ENCODE peak calls at places on chromosome 9, in four cellular contexts. One of them, this sample, is unnamed.

GRCh38 chr9:80878556-80878955 is 810.8 kb downstream of the TLE1 start:
- DNase-seq in right lobe of liver: no peak
- DNase-seq in foreskin fibroblast: peak
- DNase-seq in CD8-positive, alpha-beta T cell: no peak
- DNase-seq in this sample: no peak

GRCh38 chr9:109599131-109599530 is 101.0 kb upstream of the PTPN3 start:
- DNase-seq in foreskin fibroblast: no peak
- DNase-seq in CD8-positive, alpha-beta T cell: no peak
- DNase-seq in right lobe of liver: no peak
- DNase-seq in this sample: no peak

GRCh38 chr9:136439550-136440408 is at the start of gene INPP5E:
- DNase-seq in CD8-positive, alpha-beta T cell: peak
- DNase-seq in right lobe of liver: peak
- DNase-seq in foreskin fibroblast: peak
- DNase-seq in this sample: peak

GRCh38 chr9:124468061-124468740 is 17.9 kb downstream of the ADGRD2 start:
- DNase-seq in right lobe of liver: peak
- DNase-seq in foreskin fibroblast: no peak
- DNase-seq in CD8-positive, alpha-beta T cell: no peak
- DNase-seq in this sample: no peak

GRCh38 chr9:116697341-116697740 is 10.2 kb downstream of the TRIM32 start:
- DNase-seq in foreskin fibroblast: peak
- DNase-seq in CD8-positive, alpha-beta T cell: no peak
- DNase-seq in right lobe of liver: no peak
- DNase-seq in this sample: peak

GRCh38 chr9:37338218-37338617 is 84.3 kb upstream of the GRHPR start:
- DNase-seq in right lobe of liver: no peak
- DNase-seq in CD8-positive, alpha-beta T cell: no peak
- DNase-seq in foreskin fibroblast: no peak
- DNase-seq in this sample: no peak

GRCh38 chr9:134707031-134707680 is 65.6 kb downstream of the COL5A1 start:
- DNase-seq in foreskin fibroblast: peak
- DNase-seq in CD8-positive, alpha-beta T cell: no peak
- DNase-seq in right lobe of liver: no peak
- DNase-seq in this sample: peak

GRCh38 chr9:132670816-132671371 is 630 bp downstream of the GTF3C4 start:
- DNase-seq in right lobe of liver: peak
- DNase-seq in foreskin fibroblast: peak
- DNase-seq in CD8-positive, alpha-beta T cell: peak
- DNase-seq in this sample: peak

GRCh38 chr9:75378036-75378435 is 289.7 kb downstream of the OSTF1 start:
- DNase-seq in right lobe of liver: no peak
- DNase-seq in foreskin fibroblast: no peak
- DNase-seq in CD8-positive, alpha-beta T cell: no peak
- DNase-seq in this sample: no peak

GRCh38 chr9:110763568-110763967 is 95.0 kb downstream of the MUSK start:
- DNase-seq in right lobe of liver: no peak
- DNase-seq in foreskin fibroblast: no peak
- DNase-seq in CD8-positive, alpha-beta T cell: no peak
- DNase-seq in this sample: no peak

GRCh38 chr9:121569266-121569648 is 69.6 kb upstream of the GGTA1 start:
- DNase-seq in CD8-positive, alpha-beta T cell: no peak
- DNase-seq in foreskin fibroblast: no peak
- DNase-seq in right lobe of liver: no peak
- DNase-seq in this sample: no peak

GRCh38 chr9:121566401-121567141 is 66.9 kb upstream of the GGTA1 start:
- DNase-seq in CD8-positive, alpha-beta T cell: no peak
- DNase-seq in foreskin fibroblast: peak
- DNase-seq in right lobe of liver: no peak
- DNase-seq in this sample: peak

GRCh38 chr9:121568101-121568460 is 68.4 kb upstream of the GGTA1 start:
- DNase-seq in foreskin fibroblast: no peak
- DNase-seq in right lobe of liver: no peak
- DNase-seq in CD8-positive, alpha-beta T cell: no peak
- DNase-seq in this sample: no peak

GRCh38 chr9:121567142-121568100 is 67.8 kb upstream of the GGTA1 start:
- DNase-seq in right lobe of liver: no peak
- DNase-seq in foreskin fibroblast: peak
- DNase-seq in CD8-positive, alpha-beta T cell: no peak
- DNase-seq in this sample: no peak

GRCh38 chr9:121568541-121569265 is 69.1 kb upstream of the GGTA1 start:
- DNase-seq in foreskin fibroblast: no peak
- DNase-seq in right lobe of liver: no peak
- DNase-seq in CD8-positive, alpha-beta T cell: no peak
- DNase-seq in this sample: peak
- H3K4me3 ChIP-seq in foreskin fibroblast: no peak
- H3K4me3 ChIP-seq in right lobe of liver: no peak
- H3K4me3 ChIP-seq in CD8-positive, alpha-beta T cell: no peak
- H3K4me3 ChIP-seq in this sample: no peak

GRCh38 chr9:12813533-12813932 is 38.7 kb downstream of the LURAP1L start:
- DNase-seq in CD8-positive, alpha-beta T cell: no peak
- DNase-seq in right lobe of liver: no peak
- DNase-seq in foreskin fibroblast: no peak
- DNase-seq in this sample: no peak

GRCh38 chr9:12815895-12816294 is 41.1 kb downstream of the LURAP1L start:
- DNase-seq in CD8-positive, alpha-beta T cell: no peak
- DNase-seq in foreskin fibroblast: peak
- DNase-seq in right lobe of liver: no peak
- DNase-seq in this sample: peak

GRCh38 chr9:12814877-12815237 is 40.0 kb downstream of the LURAP1L start:
- DNase-seq in right lobe of liver: no peak
- DNase-seq in foreskin fibroblast: no peak
- DNase-seq in CD8-positive, alpha-beta T cell: no peak
- DNase-seq in this sample: no peak

GRCh38 chr9:12812710-12813109 is 37.9 kb downstream of the LURAP1L start:
- DNase-seq in foreskin fibroblast: no peak
- DNase-seq in CD8-positive, alpha-beta T cell: no peak
- DNase-seq in right lobe of liver: no peak
- DNase-seq in this sample: no peak

DNA sequence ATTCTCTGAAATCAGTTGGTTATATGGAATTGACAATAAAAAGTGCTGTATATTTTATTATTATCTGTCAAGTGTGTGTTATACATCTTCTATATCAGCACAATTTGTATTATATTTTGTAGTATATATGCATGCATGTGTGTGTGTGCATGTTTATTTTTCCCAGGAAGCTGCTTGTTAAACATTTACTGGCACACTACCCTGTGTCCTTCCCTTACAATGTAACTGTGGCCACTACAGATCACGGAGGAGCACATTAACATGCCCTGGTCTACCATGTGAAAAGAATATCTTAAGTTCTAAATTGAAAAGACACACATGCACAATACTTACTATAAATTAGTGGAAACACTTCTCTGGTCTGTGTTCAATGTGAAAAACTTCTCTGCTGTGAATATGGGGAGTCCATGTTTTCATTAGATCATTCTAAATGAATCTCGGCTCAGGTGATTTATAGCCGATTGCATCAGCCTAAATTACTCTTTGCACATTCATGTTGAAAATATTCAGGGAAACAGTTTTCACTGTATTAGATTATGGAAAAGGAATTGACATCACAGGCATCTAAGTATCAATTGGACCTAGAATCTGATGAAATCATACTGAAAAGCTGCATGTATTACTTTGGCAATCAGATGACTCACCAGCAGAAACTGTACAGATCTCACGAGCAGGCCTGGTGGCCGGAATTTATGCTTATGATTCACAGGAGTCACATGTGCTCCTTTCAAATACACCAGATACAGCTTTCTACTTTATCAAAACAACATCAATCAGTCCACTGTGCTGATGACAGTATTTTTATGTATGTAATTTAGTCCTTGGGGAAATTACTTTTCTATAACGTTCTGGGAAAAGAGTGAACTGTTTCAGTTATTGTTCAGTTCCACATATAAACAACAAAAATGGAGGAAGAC is 39.4 kb downstream of the LURAP1L start:
- DNase-seq in CD8-positive, alpha-beta T cell: no peak
- DNase-seq in right lobe of liver: no peak
- DNase-seq in foreskin fibroblast: peak
- DNase-seq in this sample: peak
- TF ChIP-seq CTCF in CD8-positive, alpha-beta T cell: no peak
- TF ChIP-seq CTCF in right lobe of liver: no peak
- TF ChIP-seq CTCF in foreskin fibroblast: peak
- TF ChIP-seq CTCF in this sample: peak

GRCh38 chr9:137451976-137452760 is 7.0 kb downstream of the NSMF start:
- DNase-seq in right lobe of liver: peak
- DNase-seq in CD8-positive, alpha-beta T cell: no peak
- DNase-seq in foreskin fibroblast: no peak
- DNase-seq in this sample: no peak

GRCh38 chr9:137453643-137454081 is 5.5 kb downstream of the NSMF start:
- DNase-seq in foreskin fibroblast: peak
- DNase-seq in CD8-positive, alpha-beta T cell: peak
- DNase-seq in right lobe of liver: peak
- DNase-seq in this sample: peak

GRCh38 chr9:137454506-137455360 is 4.4 kb downstream of the NSMF start:
- DNase-seq in CD8-positive, alpha-beta T cell: no peak
- DNase-seq in right lobe of liver: peak
- DNase-seq in foreskin fibroblast: peak
- DNase-seq in this sample: peak

GRCh38 chr9:137454145-137454505 is 5.0 kb downstream of the NSMF start:
- DNase-seq in right lobe of liver: peak
- DNase-seq in CD8-positive, alpha-beta T cell: no peak
- DNase-seq in foreskin fibroblast: peak
- DNase-seq in this sample: no peak

DNA sequence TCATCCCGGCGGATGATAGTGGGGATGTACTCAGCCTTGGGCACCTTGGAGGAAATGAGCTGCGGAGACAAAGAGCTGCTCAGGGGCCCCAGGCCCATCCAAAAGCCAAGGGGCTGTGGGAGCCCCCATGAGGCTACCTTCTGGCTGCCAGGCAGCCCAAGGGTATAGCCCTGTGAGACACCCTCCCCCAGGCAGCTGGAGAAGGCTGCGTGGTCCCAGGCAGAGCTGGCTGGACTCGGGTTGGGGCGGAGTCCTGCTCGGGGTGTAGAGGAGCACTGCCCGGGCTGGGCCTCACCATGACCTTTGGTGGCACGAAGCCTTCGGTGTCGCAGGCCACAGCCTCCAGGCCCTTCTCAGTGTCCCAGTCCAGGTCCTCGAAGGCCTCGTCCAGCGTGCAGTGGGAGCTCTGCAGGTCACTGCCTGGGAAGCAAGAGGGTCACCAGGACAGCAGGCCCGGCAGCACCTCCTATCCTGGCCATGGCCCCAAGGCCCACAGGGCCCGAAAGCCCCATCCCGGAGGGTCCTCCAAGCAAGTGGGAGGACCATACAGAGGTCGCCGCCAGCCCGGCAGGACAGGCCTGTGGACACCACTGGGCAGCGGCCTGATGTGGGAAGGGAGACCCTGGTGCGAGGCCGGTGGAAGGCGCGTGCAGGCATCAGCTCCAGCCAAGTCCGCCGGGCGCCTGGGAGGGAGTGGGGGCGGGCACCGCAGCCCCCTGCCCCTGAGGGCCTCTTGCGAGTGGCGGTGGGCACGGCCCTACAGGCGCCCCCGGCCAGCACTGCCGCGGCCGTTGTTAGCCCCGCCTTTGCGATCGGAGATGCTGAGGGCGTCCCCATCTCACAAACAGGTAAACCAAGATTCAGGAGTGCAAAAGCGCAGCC is 6.1 kb downstream of the NSMF start:
- DNase-seq in foreskin fibroblast: no peak
- DNase-seq in right lobe of liver: peak
- DNase-seq in CD8-positive, alpha-beta T cell: peak
- DNase-seq in this sample: no peak
- H3K4me3 ChIP-seq in foreskin fibroblast: peak
- H3K4me3 ChIP-seq in right lobe of liver: no peak
- H3K4me3 ChIP-seq in CD8-positive, alpha-beta T cell: no peak
- H3K4me3 ChIP-seq in this sample: no peak

GRCh38 chr9:545480-545879 is 296.0 kb upstream of the DMRT1 start:
- DNase-seq in right lobe of liver: no peak
- DNase-seq in foreskin fibroblast: no peak
- DNase-seq in CD8-positive, alpha-beta T cell: no peak
- DNase-seq in this sample: no peak

GRCh38 chr9:549425-549997 is 292.0 kb upstream of the DMRT1 start:
- DNase-seq in right lobe of liver: no peak
- DNase-seq in CD8-positive, alpha-beta T cell: no peak
- DNase-seq in foreskin fibroblast: no peak
- DNase-seq in this sample: no peak

GRCh38 chr9:546235-546634 is 295.3 kb upstream of the DMRT1 start:
- DNase-seq in right lobe of liver: no peak
- DNase-seq in CD8-positive, alpha-beta T cell: no peak
- DNase-seq in foreskin fibroblast: no peak
- DNase-seq in this sample: no peak

GRCh38 chr9:547309-547708 is 294.2 kb upstream of the DMRT1 start:
- DNase-seq in foreskin fibroblast: no peak
- DNase-seq in right lobe of liver: no peak
- DNase-seq in CD8-positive, alpha-beta T cell: no peak
- DNase-seq in this sample: no peak

DNA sequence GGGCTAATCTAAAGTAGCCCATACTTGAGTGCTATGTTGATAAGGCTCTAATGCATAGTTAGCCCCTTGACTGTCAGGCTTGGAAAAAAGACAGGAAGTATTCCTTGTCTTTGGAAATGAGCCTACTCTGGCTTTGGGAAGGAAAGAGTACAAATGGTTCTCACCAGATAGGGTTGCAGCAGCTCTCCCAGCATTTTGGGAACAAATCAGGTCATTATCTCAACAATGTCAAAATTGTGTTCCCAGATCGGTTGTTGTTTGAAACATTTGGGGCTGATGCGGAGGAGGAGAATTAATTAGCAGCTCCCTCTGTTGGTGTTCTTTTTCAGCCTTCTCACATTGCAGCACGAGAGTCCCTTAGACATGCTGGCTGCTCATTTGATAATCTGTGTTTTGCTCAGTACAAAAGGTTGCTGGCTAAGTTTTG is 294.7 kb upstream of the DMRT1 start:
- DNase-seq in foreskin fibroblast: peak
- DNase-seq in CD8-positive, alpha-beta T cell: no peak
- DNase-seq in right lobe of liver: no peak
- DNase-seq in this sample: no peak
- TF ChIP-seq CTCF in foreskin fibroblast: peak
- TF ChIP-seq CTCF in CD8-positive, alpha-beta T cell: no peak
- TF ChIP-seq CTCF in right lobe of liver: peak
- TF ChIP-seq CTCF in this sample: peak

This sample was measured in AG10803.